ENCODE peak calls at places on chromosomes 3 and 15, in seven cellular contexts. M, D, N, F, W, U and H are unnamed samples.

GRCh38 chr15:38189651-38190280 is 62.9 kb upstream of the SPRED1 start:
- DNase-seq in M (no peak), F (no peak), D (no peak), N (no peak), W (no peak), U (no peak), H (no peak)

GRCh38 chr15:64146520-64146884 is 5.0 kb upstream of the SNX22 start:
- DNase-seq in F (no peak), M (no peak), W (no peak), U (no peak), D (no peak), N (no peak), H (no peak)

GRCh38 chr3:120625199-120625598 is 29.1 kb downstream of the NDUFB4 start:
- DNase-seq in M (no peak), N (no peak), F (no peak), D (no peak), U (no peak), W (no peak), H (no peak)

GRCh38 chr3:148477375-148477774 is 220.3 kb upstream of the AGTR1 start:
- DNase-seq in F (no peak), W (no peak), M (no peak), D (no peak), N (no peak), U (no peak), H (no peak)

GRCh38 chr3:128388932-128389331 is 77.8 kb downstream of the DNAJB8 start:
- DNase-seq in F (no peak), N (no peak), W (no peak), U (no peak), D (no peak), M (no peak), H (no peak)

GRCh38 chr15:75123395-75123794 is 78.3 kb upstream of the C15orf39 start:
- DNase-seq in N (no peak), U (no peak), F (no peak), M (no peak), W (no peak), D (peak), H (peak)

GRCh38 chr3:10517616-10518015 is 12.2 kb upstream of the ATP2B2 start:
- DNase-seq in D (no peak), U (no peak), F (no peak), M (no peak), N (no peak), W (no peak), H (no peak)

GRCh38 chr3:61777483-61777882 is 216.1 kb downstream of the PTPRG start:
- DNase-seq in M (no peak), W (no peak), U (no peak), N (no peak), D (no peak), F (no peak), H (no peak)

GRCh38 chr3:161796312-161796711 is 299.7 kb downstream of the OTOL1 start:
- DNase-seq in U (no peak), W (no peak), M (no peak), D (peak), N (no peak), F (no peak), H (no peak)

GRCh38 chr15:75235760-75236729 is 22.1 kb upstream of the GOLGA6C start:
- DNase-seq in D (no peak), M (no peak), F (no peak), N (no peak), W (no peak), U (peak), H (no peak)

GRCh38 chr15:45347033-45347432 is 31.3 kb downstream of the GATM start:
- DNase-seq in U (no peak), N (no peak), D (no peak), M (no peak), F (no peak), W (no peak), H (no peak)

GRCh38 chr15:97036301-97036700 is 705.8 kb downstream of the NR2F2 start:
- DNase-seq in F (no peak), U (no peak), D (no peak), M (no peak), W (no peak), N (no peak), H (no peak)

GRCh38 chr15:40902605-40903561 is 8.6 kb downstream of the VPS18 start:
- DNase-seq in F (no peak), U (no peak), M (peak), W (no peak), D (peak), N (no peak), H (no peak)

GRCh38 chr3:126031981-126032471 is 51.9 kb downstream of the SLC41A3 start:
- DNase-seq in F (no peak), U (no peak), W (no peak), D (no peak), M (no peak), N (no peak), H (no peak)

GRCh38 chr15:73586006-73586654 is 47.1 kb downstream of the NPTN start:
- DNase-seq in D (no peak), M (no peak), U (no peak), W (no peak), N (no peak), F (no peak), H (no peak)

GRCh38 chr15:38874464-38874863 is 309.9 kb upstream of the RASGRP1 start:
- DNase-seq in M (no peak), F (no peak), W (peak), D (no peak), U (no peak), N (no peak), H (no peak)

GRCh38 chr15:89964555-89964954 is 36.6 kb upstream of the ZNF710 start:
- DNase-seq in F (no peak), W (no peak), M (peak), N (peak), U (no peak), D (no peak), H (no peak)

GRCh38 chr15:68403161-68403941 is 28.6 kb downstream of the ITGA11 start:
- DNase-seq in N (no peak), U (no peak), D (no peak), F (no peak), M (no peak), W (no peak), H (no peak)

GRCh38 chr3:170848294-170848917 is 21.6 kb downstream of the RPL22L1 start:
- DNase-seq in U (no peak), W (no peak), N (no peak), F (no peak), M (no peak), D (peak), H (peak)

GRCh38 chr3:38528457-38528856 is 32.3 kb downstream of the EXOG start:
- DNase-seq in D (no peak), N (no peak), U (no peak), F (no peak), M (no peak), W (no peak), H (no peak)

GRCh38 chr15:32096867-32097266 is 66.6 kb downstream of the CHRNA7 start:
- DNase-seq in M (no peak), N (no peak), W (no peak), D (no peak), U (no peak), F (no peak), H (no peak)

GRCh38 chr3:121995190-121996137 is 26.6 kb downstream of the ILDR1 start:
- DNase-seq in W (peak), U (peak), M (peak), N (peak), D (peak), F (peak), H (peak)

GRCh38 chr3:134721214-134721613 is 70.4 kb upstream of the KY start:
- DNase-seq in F (no peak), N (no peak), M (no peak), D (no peak), U (no peak), W (no peak), H (peak)

GRCh38 chr3:191353022-191353777 is 22.9 kb upstream of the UTS2B start:
- DNase-seq in N (no peak), W (no peak), F (no peak), M (no peak), D (no peak), U (no peak), H (no peak)

GRCh38 chr3:192091831-192092230 is 630.9 kb downstream of the PYDC2 start:
- DNase-seq in N (no peak), U (no peak), F (no peak), W (no peak), M (no peak), D (no peak), H (peak)

GRCh38 chr3:14319654-14320182 is 82.7 kb upstream of the SLC6A6 start:
- DNase-seq in M (peak), F (peak), U (peak), D (peak), W (peak), N (no peak), H (peak)

GRCh38 chr3:133158686-133159085 is 120.5 kb downstream of the TMEM108 start:
- DNase-seq in M (no peak), F (no peak), U (no peak), W (no peak), N (no peak), D (no peak), H (no peak)

GRCh38 chr15:63218114-63218808 is 28.9 kb downstream of the RAB8B start:
- DNase-seq in M (no peak), W (peak), N (no peak), U (no peak), D (peak), F (no peak), H (peak)

GRCh38 chr15:76799760-76800159 is 105.4 kb downstream of the SCAPER start:
- DNase-seq in D (peak), U (no peak), N (no peak), F (no peak), M (no peak), W (no peak), H (peak)

GRCh38 chr3:52193059-52193458 is 4.9 kb upstream of the ALAS1 start:
- DNase-seq in D (peak), F (peak), N (no peak), U (no peak), W (no peak), M (no peak), H (no peak)

GRCh38 chr3:141998674-141999290 is 122.3 kb downstream of the ATP1B3 start:
- DNase-seq in U (no peak), W (no peak), D (peak), N (no peak), F (no peak), M (no peak), H (peak)

GRCh38 chr3:124300416-124300815 is 308.5 kb upstream of the ROPN1 start:
- DNase-seq in U (no peak), D (no peak), F (no peak), W (no peak), M (no peak), N (no peak), H (no peak)

GRCh38 chr3:162390891-162391290 is 894.3 kb downstream of the OTOL1 start:
- DNase-seq in M (no peak), U (no peak), D (peak), F (no peak), N (no peak), W (no peak), H (peak)

GRCh38 chr15:89498574-89498906 is 2.2 kb upstream of the RHCG start:
- DNase-seq in F (no peak), U (no peak), D (no peak), W (no peak), M (no peak), N (no peak), H (no peak)

GRCh38 chr3:159113476-159113875 is 311.6 kb downstream of the MFSD1 start:
- DNase-seq in N (no peak), U (no peak), W (no peak), F (no peak), M (no peak), D (no peak), H (no peak)

GRCh38 chr3:159114582-159114981 is 312.7 kb downstream of the MFSD1 start:
- DNase-seq in W (no peak), U (no peak), D (no peak), M (no peak), N (no peak), F (no peak), H (no peak)

GRCh38 chr3:159112724-159113123 is 310.9 kb downstream of the MFSD1 start:
- DNase-seq in D (no peak), F (no peak), U (no peak), W (no peak), M (no peak), N (no peak), H (no peak)
- TF ChIP-seq CTCF in D (no peak), F (no peak), U (no peak), W (no peak), M (no peak), N (no peak), H (no peak)

GRCh38 chr3:139098391-139098790 is 53.7 kb upstream of the PRR23C start:
- DNase-seq in W (no peak), D (no peak), U (no peak), F (no peak), N (no peak), M (no peak), H (no peak)

GRCh38 chr3:139102606-139103005 is 57.9 kb upstream of the PRR23C start:
- DNase-seq in N (no peak), D (no peak), M (no peak), W (no peak), F (no peak), U (no peak), H (no peak)

GRCh38 chr3:139101396-139101795 is 56.7 kb upstream of the PRR23C start:
- DNase-seq in N (no peak), F (no peak), U (no peak), W (no peak), M (no peak), D (no peak), H (no peak)

GRCh38 chr3:139100821-139101220 is 56.1 kb upstream of the PRR23C start:
- DNase-seq in M (no peak), U (no peak), N (no peak), D (no peak), W (no peak), F (no peak), H (no peak)

DNA sequence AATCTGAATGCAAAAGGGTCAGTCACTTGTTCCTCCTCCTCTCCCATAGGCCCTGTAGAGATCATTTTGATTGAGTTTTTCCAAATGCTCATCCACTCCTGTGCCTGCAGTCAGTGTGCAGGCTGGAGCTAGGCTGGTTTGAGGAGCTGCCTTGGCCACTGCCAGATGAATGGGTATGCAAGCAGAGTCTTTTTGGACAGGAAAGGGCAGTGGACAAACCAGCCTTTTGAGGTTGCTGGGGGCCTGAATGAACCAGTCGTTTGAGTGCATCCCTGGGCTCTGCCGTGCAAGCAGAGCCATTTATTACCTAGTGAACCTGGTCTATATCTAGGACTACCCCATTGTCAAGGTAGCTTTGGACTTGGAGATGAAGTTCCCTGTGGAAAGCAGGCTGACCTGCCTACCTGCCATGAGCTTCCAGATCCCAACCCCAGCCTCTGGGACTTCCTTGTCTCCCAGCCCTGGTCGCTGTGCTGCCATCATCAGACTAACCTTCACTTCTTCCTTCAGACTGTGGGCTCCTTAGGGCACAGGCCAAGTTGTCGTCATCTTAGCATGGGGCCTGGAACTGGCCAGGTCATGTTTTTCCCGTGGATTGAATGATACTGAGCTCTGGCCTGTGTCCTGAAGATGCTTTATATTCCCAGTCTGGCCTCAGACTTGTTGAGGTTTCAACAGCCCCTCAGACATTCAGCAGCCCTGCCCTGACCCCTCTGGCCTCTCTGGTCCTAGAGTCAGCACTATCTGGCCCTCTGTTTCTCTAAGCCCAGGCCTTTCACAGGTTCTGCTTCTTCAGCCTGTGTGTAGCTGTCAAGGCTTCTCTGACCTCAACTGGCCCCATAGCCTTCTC is 55.5 kb upstream of the PRR23C start:
- DNase-seq in W (no peak), M (no peak), D (no peak), F (no peak), U (no peak), N (no peak), H (no peak)
- TF ChIP-seq CTCF in W (no peak), M (no peak), D (no peak), F (no peak), U (no peak), N (no peak), H (no peak)

DNA sequence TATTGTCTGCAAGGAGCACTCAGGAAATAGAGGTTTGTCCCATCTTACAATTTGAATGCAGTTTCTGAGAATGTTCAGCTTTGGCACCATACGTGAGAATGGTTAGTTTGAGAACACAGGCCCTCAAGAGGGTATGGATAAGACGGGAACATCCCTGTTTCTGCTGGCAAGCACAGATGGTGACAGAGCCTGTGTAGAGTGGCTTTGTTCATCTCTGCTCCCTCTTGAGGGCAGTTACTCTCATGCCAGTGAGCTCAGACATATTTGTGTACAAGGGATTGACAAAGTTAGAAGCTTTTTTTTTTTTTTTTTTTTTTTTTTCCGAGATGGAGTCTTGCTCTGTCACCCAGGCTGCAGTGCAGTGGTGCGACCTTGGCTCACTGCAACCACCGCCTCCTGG is 71.5 kb upstream of the FILIP1L start:
- DNase-seq in M (no peak), N (no peak), D (no peak), W (no peak), U (no peak), F (no peak), H (no peak)
- TF ChIP-seq CTCF in M (no peak), N (no peak), D (no peak), W (no peak), U (no peak), F (no peak), H (no peak)

DNA sequence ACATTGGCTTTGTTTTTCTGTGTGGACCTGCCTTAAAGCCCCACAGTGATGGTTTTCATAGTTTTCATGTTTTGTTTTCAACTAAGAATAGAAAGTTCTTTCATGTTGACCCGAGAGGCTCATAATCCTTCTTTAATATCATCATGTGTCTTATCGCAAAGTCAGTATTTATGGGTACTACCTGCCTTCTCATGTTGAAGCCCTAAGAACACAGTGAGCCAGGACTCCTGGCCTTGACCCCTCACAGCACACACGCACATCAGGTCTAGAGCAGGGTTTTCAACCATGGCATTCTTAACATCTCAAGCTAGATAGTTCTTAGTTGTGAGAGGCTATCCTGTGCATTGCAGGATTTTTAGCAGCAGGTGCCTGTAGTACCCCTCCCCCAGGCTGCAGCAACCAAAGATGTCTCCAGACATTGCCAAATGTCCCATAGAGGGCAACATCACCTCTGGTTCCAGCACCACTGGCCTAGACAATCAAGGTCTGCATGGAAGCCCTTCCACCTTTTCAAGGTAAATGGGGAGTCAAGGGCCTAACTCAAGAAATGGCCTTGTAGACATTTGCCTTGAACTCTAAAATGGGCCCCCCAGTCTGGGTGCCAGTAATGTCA is 118.3 kb downstream of the MTHFS start:
- DNase-seq in D (no peak), U (no peak), N (no peak), F (no peak), M (no peak), W (no peak), H (no peak)
- TF ChIP-seq CTCF in D (no peak), U (no peak), N (no peak), F (no peak), M (no peak), W (no peak), H (no peak)